ENCODE peak calls at places on chromosomes 7 and 10, in eight cellular contexts. I is NCI-H1092, M is D341Med, U is IMR-90, Y is tibial nerve, O is kidney glomerular epithelial cell, G is HT1080, Q is COLO829. B is an unnamed sample.

GRCh38 chr10:132588301-132589013 is 50.9 kb downstream of the INPP5A start:
- DNase-seq in I (no peak), M (no peak), U (no peak), Y (no peak), O (no peak), G (no peak), Q (no peak), B (peak; percentile 70)

GRCh38 chr10:12042409-12042796 is 206 bp downstream of the UPF2 start:
- DNase-seq in I (no peak), M (no peak), U (peak; percentile 3), Y (no peak), O (no peak), G (no peak), Q (no peak), B (no peak)

GRCh38 chr7:135960709-135961451 is 16.3 kb downstream of the MTPN start:
- DNase-seq in I (no peak), M (no peak), U (peak; percentile 4), Y (no peak), O (no peak), G (no peak), Q (no peak), B (no peak)

GRCh38 chr10:89523274-89523673 is 12.1 kb downstream of the SLC16A12 start:
- DNase-seq in I (no peak), M (no peak), U (no peak), Y (no peak), O (no peak), G (no peak), Q (no peak), B (no peak)

GRCh38 chr7:132614428-132615076 is 38.3 kb upstream of the PLXNA4 start:
- DNase-seq in I (peak; percentile 15), M (no peak), U (no peak), Y (no peak), O (peak; percentile 13), G (no peak), Q (no peak), B (peak; percentile 12)

GRCh38 chr10:110176626-110177025 is 30.8 kb upstream of the MXI1 start:
- DNase-seq in I (no peak), M (no peak), U (no peak), Y (no peak), O (no peak), G (no peak), Q (no peak), B (no peak)

GRCh38 chr10:74901240-74901827 is 74.9 kb downstream of the KAT6B start:
- DNase-seq in I (no peak), M (no peak), U (no peak), Y (no peak), O (no peak), G (no peak), Q (no peak), B (no peak)

GRCh38 chr7:92633211-92633906 is 43.2 kb upstream of the FAM133B start:
- DNase-seq in I (no peak), M (no peak), U (peak; percentile 94), Y (no peak), O (peak; percentile 95), G (peak; percentile 98), Q (peak; percentile 70), B (peak; percentile 98)